ENCODE peak calls at places on chromosomes 6 and 20, in five cellular contexts. K, W, V, M and R are unnamed samples.

GRCh38 chr6:24858154-24858801 is 59.6 kb upstream of the ARMH2 start:
- DNase-seq in W (no peak), K (no peak), M (no peak), V (no peak), R (peak; percentile 41)

GRCh38 chr20:24855848-24856247 is 93.2 kb upstream of the CST7 start:
- DNase-seq in V (no peak), M (no peak), W (no peak), K (no peak), R (no peak)

GRCh38 chr6:101761124-101761601 is 367.7 kb downstream of the GRIK2 start:
- DNase-seq in K (no peak), V (peak; percentile 1), W (no peak), M (no peak), R (no peak)

GRCh38 chr20:35305682-35306556 is 13.7 kb upstream of the FAM83C start:
- DNase-seq in K (no peak), W (peak; percentile 68), V (peak; percentile 95), M (peak; percentile 92), R (no peak)

GRCh38 chr20:35269055-35269781 is 8.7 kb downstream of the MMP24OS start:
- DNase-seq in K (peak; percentile 93), V (peak; percentile 81), M (peak; percentile 77), W (peak; percentile 82), R (no peak)

GRCh38 chr6:12537389-12537788 is 179.2 kb upstream of the PHACTR1 start:
- DNase-seq in K (no peak), W (no peak), V (no peak), M (peak; percentile 12), R (no peak)

GRCh38 chr6:64988148-64988547 is 718.9 kb downstream of the EYS start:
- DNase-seq in K (peak; percentile 28), V (peak; percentile 1), W (no peak), M (no peak), R (no peak)

GRCh38 chr6:82118150-82118562 is 129.4 kb downstream of the IBTK start:
- DNase-seq in M (no peak), W (no peak), V (no peak), K (no peak), R (no peak)

GRCh38 chr20:37915800-37916570 is 13.1 kb downstream of the VSTM2L start:
- DNase-seq in W (peak; percentile 54), K (peak; percentile 53), M (peak; percentile 40), V (no peak), R (no peak)

GRCh38 chr6:87139236-87139635 is 16.1 kb upstream of the ZNF292 start:
- DNase-seq in K (peak; percentile 83), V (peak; percentile 49), W (peak; percentile 13), M (peak; percentile 48), R (no peak)

GRCh38 chr6:147434508-147434907 is 74.0 kb upstream of the SAMD5 start:
- DNase-seq in V (no peak), M (no peak), K (no peak), W (no peak), R (no peak)

GRCh38 chr6:145194389-145194788 is 540.9 kb downstream of the EPM2A start:
- DNase-seq in K (no peak), M (no peak), V (no peak), W (no peak), R (no peak)

GRCh38 chr6:14129572-14129971 is 12.0 kb downstream of the CD83 start:
- DNase-seq in W (peak; percentile 61), K (peak; percentile 86), V (peak; percentile 58), M (peak; percentile 70), R (no peak)

GRCh38 chr6:106702451-106703110 is 73.2 kb downstream of the QRSL1 start:
- DNase-seq in K (no peak), W (no peak), M (peak; percentile 83), V (no peak), R (peak; percentile 86)

GRCh38 chr6:133244502-133244901 is 3.3 kb downstream of the EYA4 start:
- DNase-seq in K (no peak), V (no peak), W (no peak), M (no peak), R (no peak)

GRCh38 chr6:30411515-30412207 is 66.7 kb downstream of the RPP21 start:
- DNase-seq in W (peak; percentile 48), K (peak; percentile 85), M (peak; percentile 52), V (peak; percentile 51), R (no peak)

GRCh38 chr20:41177636-41178035 is 40.3 kb downstream of the PLCG1 start:
- DNase-seq in M (no peak), K (no peak), W (no peak), V (peak; percentile 44), R (no peak)

GRCh38 chr6:27891300-27891913 is 20.8 kb downstream of the OR2B2 start:
- DNase-seq in V (no peak), K (no peak), W (no peak), M (no peak), R (no peak)

GRCh38 chr6:110179406-110180227 is at the start of gene WASF1:
- DNase-seq in K (peak; percentile 97), V (peak; percentile 96), W (peak; percentile 90), M (peak; percentile 96), R (peak; percentile 76)

GRCh38 chr6:110178626-110179405 is 654 bp downstream of the WASF1 start:
- DNase-seq in W (peak; percentile 50), K (peak; percentile 70), V (peak; percentile 73), M (peak; percentile 74), R (no peak)

GRCh38 chr6:110181131-110182027 is 1.2 kb downstream of the CDC40 start:
- DNase-seq in W (no peak), K (no peak), V (no peak), M (no peak), R (no peak)

GRCh38 chr6:110183292-110183691 is 3.1 kb downstream of the CDC40 start:
- DNase-seq in K (no peak), W (no peak), M (no peak), V (no peak), R (no peak)

DNA sequence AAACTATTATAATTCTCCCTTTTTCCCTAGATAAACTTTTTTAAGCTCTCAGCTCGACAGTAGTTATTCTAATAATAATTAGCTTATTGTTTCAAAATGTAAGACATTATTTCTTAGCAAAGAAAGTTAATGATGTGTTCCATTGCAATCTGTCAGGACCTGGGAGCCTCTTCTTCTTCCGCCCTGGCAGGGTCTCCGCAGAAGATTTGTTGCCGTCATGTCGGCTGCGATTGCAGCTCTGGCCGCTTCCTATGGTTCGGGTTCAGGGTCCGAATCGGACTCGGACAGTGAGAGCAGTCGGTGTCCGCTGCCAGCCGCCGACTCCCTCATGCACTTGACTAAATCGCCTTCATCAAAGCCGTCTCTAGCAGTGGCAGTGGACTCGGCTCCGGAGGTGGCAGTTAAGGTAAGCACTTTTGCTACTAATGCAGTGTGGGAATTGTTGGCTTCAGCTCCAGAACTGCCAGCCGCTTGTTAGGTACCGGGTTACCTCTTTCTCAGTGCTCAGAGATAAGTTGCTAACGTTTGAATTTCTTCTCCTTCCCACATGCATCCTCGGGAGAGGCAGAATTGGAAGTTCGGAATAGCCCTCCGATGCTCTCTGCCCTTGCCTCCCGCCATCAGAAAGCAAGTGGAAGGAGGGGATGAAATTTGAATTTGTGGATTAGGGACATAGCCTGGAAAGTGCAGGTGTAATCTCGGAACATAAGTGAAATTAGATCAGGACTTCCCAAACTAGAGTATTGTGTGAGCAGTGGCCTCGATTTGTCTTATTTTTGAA is at the start of gene CDC40:
- DNase-seq in V (no peak), W (peak; percentile 51), M (peak; percentile 78), K (no peak), R (no peak)
- TF ChIP-seq JUNB in V (no peak), W (no peak), M (no peak), K (no peak), R (no peak)

GRCh38 chr6:43797919-43798318 is 27.9 kb downstream of the VEGFA start:
- DNase-seq in K (no peak), M (no peak), V (no peak), W (no peak), R (no peak)

GRCh38 chr6:43796910-43797890 is 27.2 kb downstream of the VEGFA start:
- DNase-seq in V (no peak), M (no peak), K (no peak), W (no peak), R (no peak)

GRCh38 chr6:43799671-43800623 is 29.9 kb downstream of the VEGFA start:
- DNase-seq in V (no peak), K (no peak), W (no peak), M (no peak), R (no peak)

GRCh38 chr6:43800746-43801488 is 30.9 kb downstream of the VEGFA start:
- DNase-seq in M (no peak), W (no peak), V (no peak), K (peak; percentile 44), R (no peak)

GRCh38 chr6:43798688-43799444 is 28.9 kb downstream of the VEGFA start:
- DNase-seq in M (peak; percentile 83), W (peak; percentile 89), V (peak; percentile 86), K (no peak), R (peak; percentile 34)
- TF ChIP-seq JUNB in M (peak; percentile 96), W (peak; percentile 92), V (peak; percentile 67), K (no peak), R (no peak)

GRCh38 chr20:31475472-31476312 is 604 bp downstream of the REM1 start:
- DNase-seq in W (no peak), M (no peak), K (peak; percentile 59), V (no peak), R (no peak)

GRCh38 chr20:31474097-31474436 is 860 bp downstream of the DEFB124 start:
- DNase-seq in K (no peak), V (no peak), W (no peak), M (no peak), R (no peak)

GRCh38 chr20:31475032-31475431 is at the start of the genes DEFB124 and REM1:
- DNase-seq in V (no peak), W (peak; percentile 73), K (peak; percentile 89), M (no peak), R (no peak)

GRCh38 chr20:31476313-31476623 is 1.2 kb downstream of the REM1 start:
- DNase-seq in M (no peak), W (no peak), V (no peak), K (peak; percentile 12), R (no peak)

DNA sequence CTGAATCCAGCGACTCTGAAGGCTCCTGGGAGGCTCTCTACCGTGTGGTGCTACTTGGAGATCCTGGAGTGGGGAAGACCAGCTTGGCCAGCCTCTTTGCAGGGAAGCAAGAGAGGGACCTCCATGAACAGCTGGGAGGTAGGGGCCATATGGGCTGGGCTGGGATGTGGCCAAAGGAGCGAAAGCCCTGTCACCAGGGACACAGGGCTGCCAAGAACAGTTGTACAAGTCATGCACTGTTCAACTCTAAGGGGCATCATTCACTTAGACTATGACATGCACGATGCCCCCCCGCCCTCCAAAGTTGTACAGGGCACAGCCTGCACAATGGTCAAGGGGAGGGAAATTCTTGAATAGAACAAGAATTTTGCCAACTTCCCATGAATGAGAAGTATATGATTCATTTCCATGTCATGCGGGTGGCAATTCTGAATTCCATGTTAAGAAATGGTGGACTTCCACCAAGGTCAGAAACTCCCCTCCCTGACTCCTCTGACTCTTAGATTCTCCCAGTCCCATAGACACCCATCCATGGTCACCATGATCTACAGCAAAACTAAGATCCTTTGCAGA is 1.6 kb downstream of the REM1 start:
- DNase-seq in M (no peak), K (no peak), V (no peak), W (no peak), R (no peak)
- TF ChIP-seq JUNB in M (no peak), K (no peak), V (no peak), W (no peak), R (no peak)

GRCh38 chr6:23339268-23339667 is 769.9 kb downstream of the HDGFL1 start:
- DNase-seq in V (no peak), M (no peak), K (no peak), W (no peak), R (no peak)
- TF ChIP-seq JUNB in V (no peak), M (no peak), K (no peak), W (no peak), R (no peak)

GRCh38 chr6:56437171-56437900 is 190.0 kb upstream of the COL21A1 start:
- DNase-seq in V (no peak), K (no peak), M (no peak), W (no peak), R (no peak)
- TF ChIP-seq JUNB in V (no peak), K (no peak), M (no peak), W (no peak), R (no peak)

GRCh38 chr6:61755739-61756138 is 530.3 kb downstream of the KHDRBS2 start:
- DNase-seq in V (no peak), M (no peak), W (no peak), K (no peak), R (no peak)
- TF ChIP-seq JUNB in V (no peak), M (no peak), W (no peak), K (no peak), R (no peak)